ENCODE peak calls at places on chromosomes 5 and 9, in five cellular contexts. W, B, Q, Y and N are unnamed samples.

GRCh38 chr9:135014341-135015010 is 73.0 kb upstream of the OLFM1 start:
- DNase-seq in Q (no peak), W (no peak), Y (no peak), B (no peak), N (no peak)

GRCh38 chr5:138985256-138985655 is 110.1 kb upstream of the LRRTM2 start:
- DNase-seq in Y (no peak), W (peak; percentile 44), Q (peak; percentile 31), B (no peak), N (no peak)

GRCh38 chr9:34546102-34546833 is 23.5 kb upstream of the ENHO start:
- DNase-seq in B (no peak), Q (no peak), W (no peak), Y (no peak), N (no peak)

GRCh38 chr9:136404801-136405136 is 4.8 kb upstream of the SNAPC4 start:
- DNase-seq in B (no peak), Q (no peak), Y (no peak), W (no peak), N (no peak)

GRCh38 chr5:64939772-64940510 is 171.2 kb downstream of the CWC27 start:
- DNase-seq in B (no peak), Y (no peak), Q (no peak), W (peak; percentile 59), N (no peak)

GRCh38 chr5:127343313-127343712 is 52.7 kb downstream of the MEGF10 start:
- DNase-seq in Q (no peak), Y (no peak), B (no peak), W (no peak), N (no peak)

GRCh38 chr9:93656426-93657222 is 80.2 kb downstream of the PHF2 start:
- DNase-seq in B (no peak), Q (no peak), W (no peak), Y (no peak), N (no peak)

GRCh38 chr9:79583957-79584654 is 12.3 kb downstream of the TLE4 start:
- DNase-seq in Q (no peak), Y (peak; percentile 34), W (no peak), B (no peak), N (no peak)

GRCh38 chr5:36552626-36553393 is 53.6 kb upstream of the SLC1A3 start:
- DNase-seq in W (no peak), Y (no peak), B (no peak), Q (no peak), N (peak; percentile 16)

GRCh38 chr9:135224921-135225541 is 137.6 kb downstream of the OLFM1 start:
- DNase-seq in Q (no peak), Y (no peak), B (no peak), W (no peak), N (no peak)

GRCh38 chr5:172858511-172858989 is 24.5 kb downstream of the ERGIC1 start:
- DNase-seq in Y (no peak), Q (no peak), W (no peak), B (no peak), N (no peak)

GRCh38 chr5:122182491-122182921 is 53.2 kb downstream of the ZNF474 start:
- DNase-seq in Y (no peak), Q (peak; percentile 90), W (peak; percentile 89), B (peak; percentile 51), N (peak; percentile 63)

GRCh38 chr5:1004598-1005361 is 3.8 kb upstream of the NKD2 start:
- DNase-seq in W (peak; percentile 16), Y (peak; percentile 28), B (no peak), Q (no peak), N (no peak)

GRCh38 chr9:137499416-137499815 is 40.3 kb upstream of the NSMF start:
- DNase-seq in Q (no peak), Y (no peak), W (no peak), B (no peak), N (no peak)

GRCh38 chr9:131579789-131580211 is 34.5 kb downstream of the PRRT1B start:
- DNase-seq in Y (no peak), W (no peak), B (no peak), Q (no peak), N (no peak)

GRCh38 chr5:107028938-107029337 is 641.8 kb downstream of the EFNA5 start:
- DNase-seq in W (no peak), Q (no peak), Y (no peak), B (no peak), N (no peak)

DNA sequence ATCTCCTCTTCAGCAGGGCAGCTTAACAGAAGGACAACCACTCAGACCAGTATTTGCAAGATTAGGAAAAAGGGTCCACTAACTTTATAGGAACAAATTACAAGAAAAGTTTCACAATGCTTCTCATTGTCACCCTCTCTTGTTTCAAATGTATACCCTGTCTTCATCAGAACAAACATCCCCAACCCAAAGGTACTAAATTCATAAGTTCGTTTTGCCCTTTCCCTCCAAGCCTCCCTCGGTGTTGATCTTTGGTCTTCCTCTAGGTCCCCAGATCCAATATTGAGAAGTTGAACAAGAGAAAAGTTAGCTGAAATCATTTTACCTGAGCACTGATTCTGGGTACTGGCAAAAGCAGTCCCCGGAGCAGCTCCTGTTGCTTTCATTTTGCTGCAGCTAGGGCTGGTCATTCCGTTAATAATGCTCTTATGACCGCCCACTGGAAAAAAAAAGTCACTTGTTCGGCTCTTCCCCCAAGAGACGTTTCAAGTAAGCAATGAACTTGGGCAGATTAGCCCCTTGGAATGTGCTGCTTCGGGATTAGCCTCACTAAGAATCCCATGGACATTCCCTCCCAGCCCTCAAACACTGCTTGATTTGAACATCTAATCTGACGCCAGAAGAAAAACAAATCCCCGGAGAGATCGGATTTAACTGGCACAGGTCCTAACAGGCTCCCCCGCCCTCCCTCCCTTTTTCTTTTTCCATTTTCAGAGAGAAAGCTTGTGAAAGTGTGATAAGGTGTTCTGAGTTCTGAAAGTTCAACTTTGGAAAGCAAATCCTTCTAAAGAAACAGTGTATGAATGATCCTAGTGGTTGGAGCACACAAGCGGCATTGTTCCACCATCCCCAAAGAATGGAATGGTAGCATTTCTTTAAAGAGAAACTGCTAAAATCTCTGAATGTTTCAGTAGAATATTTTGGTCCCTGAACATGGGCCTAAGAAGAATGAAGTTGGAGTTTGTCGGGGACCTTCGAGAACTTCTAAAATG is 252.5 kb downstream of the TRPM3 start:
- DNase-seq in W (no peak), B (no peak), Q (peak; percentile 100), Y (no peak), N (no peak)
- H3K4me3 ChIP-seq in W (no peak overlapping the region), B (peak overlapping the region; percentile 28), Q (peak overlapping the region; percentile 98), Y (no peak overlapping the region), N (peak overlapping the region; percentile 41)

GRCh38 chr5:84379749-84380148 is 4.9 kb downstream of the EDIL3 start:
- DNase-seq in B (no peak), W (peak; percentile 56), Y (no peak), Q (no peak), N (no peak)
- TF ChIP-seq CTCF in B (peak; percentile 28), W (peak; percentile 54), Y (no peak), Q (peak; percentile 35), N (peak; percentile 28)

GRCh38 chr5:38557792-38558191 is 1.3 kb upstream of the LIFR start:
- DNase-seq in Q (no peak), B (no peak), W (no peak), Y (no peak), N (no peak)
- H3K4me3 ChIP-seq in Q (peak overlapping the region; percentile 78), B (peak overlapping the region; percentile 86), W (no peak overlapping the region), Y (no peak overlapping the region), N (peak overlapping the region; percentile 94)

GRCh38 chr5:73363911-73364730 is 84.5 kb downstream of the FOXD1 start:
- DNase-seq in B (peak; percentile 74), W (peak; percentile 80), Y (no peak), Q (no peak), N (no peak)
- TF ChIP-seq CTCF in B (peak; percentile 28), W (peak; percentile 48), Y (no peak), Q (no peak), N (peak; percentile 10)

DNA sequence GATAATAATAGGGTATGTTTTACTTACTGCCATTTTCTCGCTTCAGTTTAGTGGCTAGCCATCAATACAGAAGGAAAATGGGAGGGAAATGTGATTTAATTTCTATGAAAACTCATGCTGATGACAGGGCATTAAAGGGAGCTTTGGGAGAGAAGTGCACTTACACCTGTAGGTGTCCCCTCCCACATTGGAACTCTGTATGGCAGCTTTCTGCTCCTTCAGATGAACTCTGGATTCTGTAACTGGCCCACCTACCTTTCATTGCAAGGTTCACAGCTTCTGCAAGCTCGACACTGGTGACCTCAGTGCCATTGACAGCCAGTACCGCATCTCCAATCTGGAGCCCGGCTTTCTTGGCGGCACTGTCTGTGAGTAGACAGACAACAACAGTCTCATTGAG is 63.8 kb downstream of the NUDT12 start:
- DNase-seq in Y (no peak), Q (no peak), B (no peak), W (no peak), N (no peak)
- H3K4me3 ChIP-seq in Y (no peak overlapping the region), Q (no peak overlapping the region), B (no peak overlapping the region), W (no peak overlapping the region), N (no peak overlapping the region)

GRCh38 chr5:53303105-53303504 is 177.3 kb upstream of the FST start:
- DNase-seq in W (peak; percentile 88), B (peak; percentile 56), Y (no peak), Q (no peak), N (peak; percentile 51)
- TF ChIP-seq CTCF in W (no peak), B (no peak), Y (no peak), Q (no peak), N (no peak)